ENCODE peak calls at places on chromosomes 4 and X, in six cellular contexts. M is GM12878, E is H1, P is K562, X is GM12891, Y is HepG2. S is an unnamed sample.

GRCh38 chrX:44580466-44580865 is 37.8 kb upstream of the FUNDC1 start:
- DNase-seq in P (no peak), E (no peak), X (no peak), M (no peak), Y (no peak), S (no peak)

GRCh38 chr4:5874811-5875465 is 17.9 kb downstream of the CRMP1 start:
- DNase-seq in P (no peak), E (no peak), Y (no peak), X (no peak), M (no peak), S (no peak)

GRCh38 chrX:1484638-1485019 is 31.9 kb upstream of the ASMTL start:
- DNase-seq in Y (no peak), P (no peak), X (no peak), M (no peak), E (no peak), S (no peak)

GRCh38 chr4:70932984-70933383 is 30.8 kb downstream of the MOB1B start:
- DNase-seq in M (no peak), E (no peak), P (no peak), Y (no peak), X (no peak), S (no peak)

GRCh38 chr4:76989391-76990061 is 40.0 kb downstream of the SEPTIN11 start:
- DNase-seq in M (no peak), Y (no peak), X (no peak), E (no peak), P (no peak), S (no peak)

GRCh38 chr4:18593297-18594002 is 571.9 kb upstream of the LCORL start:
- DNase-seq in P (peak; percentile 74), M (peak; percentile 7), X (peak; percentile 27), Y (peak; percentile 66), E (peak; percentile 56), S (peak; percentile 9)

GRCh38 chr4:15694431-15694830 is 8.4 kb upstream of the BST1 start:
- DNase-seq in X (no peak), M (no peak), E (no peak), P (no peak), Y (no peak), S (no peak)

GRCh38 chr4:144154044-144154443 is 13.5 kb upstream of the GYPA start:
- DNase-seq in Y (no peak), X (no peak), P (no peak), E (no peak), M (no peak), S (no peak)

GRCh38 chrX:45309096-45309495 is 108.4 kb upstream of the DIPK2B start:
- DNase-seq in M (no peak), E (no peak), P (no peak), Y (no peak), X (no peak), S (no peak)

GRCh38 chr4:139807483-139807882 is 141.9 kb downstream of the MGST2 start:
- DNase-seq in P (no peak), X (no peak), M (no peak), Y (no peak), E (no peak), S (no peak)

GRCh38 chr4:120839974-120840751 is 82.4 kb downstream of the PRDM5 start:
- DNase-seq in P (no peak), X (no peak), Y (no peak), M (no peak), E (no peak), S (no peak)

GRCh38 chrX:153464116-153464515 is 6.3 kb downstream of the HAUS7 start:
- DNase-seq in Y (no peak), M (no peak), P (no peak), X (no peak), E (no peak), S (no peak)

GRCh38 chrX:100194073-100194775 is 215.8 kb downstream of the PCDH19 start:
- DNase-seq in M (no peak), X (no peak), Y (no peak), P (no peak), E (no peak), S (no peak)

GRCh38 chr4:173014113-173014558 is 154.5 kb upstream of the GALNT7 start:
- DNase-seq in P (peak; percentile 39), E (peak; percentile 74), Y (no peak), M (no peak), X (no peak), S (no peak)

GRCh38 chr4:146029939-146030710 is 91.5 kb upstream of the ZNF827 start:
- DNase-seq in P (no peak), E (no peak), M (peak; percentile 48), X (no peak), Y (no peak), S (no peak)

GRCh38 chr4:25098964-25099843 is 61.0 kb downstream of the SEPSECS start:
- DNase-seq in E (no peak), X (no peak), P (peak; percentile 59), Y (no peak), M (no peak), S (no peak)

GRCh38 chr4:47531241-47531953 is 46.3 kb downstream of the ATP10D start:
- DNase-seq in M (peak; percentile 86), Y (peak; percentile 16), P (no peak), E (no peak), X (no peak), S (peak; percentile 6)

GRCh38 chr4:182918791-182919302 is 1.7 kb upstream of the DCTD start:
- DNase-seq in P (no peak), X (no peak), E (no peak), M (peak; percentile 40), Y (no peak), S (no peak)

GRCh38 chr4:1417522-1418390 is 11.5 kb upstream of the NKX1-1 start:
- DNase-seq in X (no peak), Y (peak; percentile 29), E (peak; percentile 42), P (no peak), M (no peak), S (no peak)

GRCh38 chr4:176492648-176493302 is 173.0 kb downstream of the SPCS3 start:
- DNase-seq in P (no peak), X (peak; percentile 8), M (peak; percentile 77), Y (no peak), E (no peak), S (no peak)

GRCh38 chr4:82555279-82555678 is 6.5 kb downstream of the TMEM150C start:
- DNase-seq in X (no peak), E (no peak), Y (no peak), M (no peak), P (no peak), S (no peak)

GRCh38 chr4:141347738-141348524 is 127.2 kb downstream of the ZNF330 start:
- DNase-seq in E (no peak), M (no peak), Y (no peak), P (no peak), X (no peak), S (no peak)

GRCh38 chr4:25487155-25487554 is 110.1 kb downstream of the ANAPC4 start:
- DNase-seq in X (no peak), P (no peak), M (no peak), E (no peak), Y (no peak), S (no peak)

GRCh38 chr4:143399113-143399949 is 62.7 kb downstream of the GAB1 start:
- DNase-seq in M (no peak), X (no peak), E (no peak), P (peak; percentile 61), Y (peak; percentile 39), S (no peak)

GRCh38 chr4:121164291-121164690 is at the start of gene TNIP3:
- DNase-seq in E (no peak), X (no peak), Y (no peak), P (no peak), M (no peak), S (no peak)

GRCh38 chr4:74016068-74016467 is 17.6 kb upstream of the CXCL5 start:
- DNase-seq in X (no peak), E (no peak), Y (no peak), M (no peak), P (no peak), S (no peak)

GRCh38 chr4:158769175-158769831 is 477 bp downstream of the FNIP2 start:
- DNase-seq in Y (no peak), M (no peak), E (peak; percentile 76), P (peak; percentile 45), X (peak; percentile 19), S (no peak)
- TF ChIP-seq POLR2A in Y (no peak), M (no peak), E (no peak), P (no peak), X (no peak), S (no peak)

GRCh38 chr4:157803441-157804168 is 369.2 kb downstream of the GASK1B start:
- DNase-seq in X (no peak), P (no peak), Y (no peak), E (no peak), M (no peak), S (no peak)
- TF ChIP-seq TAF1 in X (no peak), P (no peak), Y (no peak), E (no peak), M (no peak), S (no peak)

GRCh38 chr4:7872264-7872771 is 67.3 kb downstream of the AFAP1 start:
- DNase-seq in P (no peak), E (no peak), Y (no peak), X (no peak), M (no peak), S (no peak)
- TF ChIP-seq POLR2AphosphoS5 in P (no peak), E (no peak), Y (no peak), X (no peak), M (no peak), S (no peak)

GRCh38 chr4:153465922-153466636 is at the start of gene TMEM131L:
- DNase-seq in P (peak; percentile 94), M (no peak), Y (peak; percentile 29), X (peak; percentile 66), E (peak; percentile 82), S (peak; percentile 65)
- TF ChIP-seq POLR2A in P (peak; percentile 78), M (peak; percentile 93), Y (peak; percentile 53), X (peak; percentile 76), E (peak; percentile 85), S (peak; percentile 80)

DNA sequence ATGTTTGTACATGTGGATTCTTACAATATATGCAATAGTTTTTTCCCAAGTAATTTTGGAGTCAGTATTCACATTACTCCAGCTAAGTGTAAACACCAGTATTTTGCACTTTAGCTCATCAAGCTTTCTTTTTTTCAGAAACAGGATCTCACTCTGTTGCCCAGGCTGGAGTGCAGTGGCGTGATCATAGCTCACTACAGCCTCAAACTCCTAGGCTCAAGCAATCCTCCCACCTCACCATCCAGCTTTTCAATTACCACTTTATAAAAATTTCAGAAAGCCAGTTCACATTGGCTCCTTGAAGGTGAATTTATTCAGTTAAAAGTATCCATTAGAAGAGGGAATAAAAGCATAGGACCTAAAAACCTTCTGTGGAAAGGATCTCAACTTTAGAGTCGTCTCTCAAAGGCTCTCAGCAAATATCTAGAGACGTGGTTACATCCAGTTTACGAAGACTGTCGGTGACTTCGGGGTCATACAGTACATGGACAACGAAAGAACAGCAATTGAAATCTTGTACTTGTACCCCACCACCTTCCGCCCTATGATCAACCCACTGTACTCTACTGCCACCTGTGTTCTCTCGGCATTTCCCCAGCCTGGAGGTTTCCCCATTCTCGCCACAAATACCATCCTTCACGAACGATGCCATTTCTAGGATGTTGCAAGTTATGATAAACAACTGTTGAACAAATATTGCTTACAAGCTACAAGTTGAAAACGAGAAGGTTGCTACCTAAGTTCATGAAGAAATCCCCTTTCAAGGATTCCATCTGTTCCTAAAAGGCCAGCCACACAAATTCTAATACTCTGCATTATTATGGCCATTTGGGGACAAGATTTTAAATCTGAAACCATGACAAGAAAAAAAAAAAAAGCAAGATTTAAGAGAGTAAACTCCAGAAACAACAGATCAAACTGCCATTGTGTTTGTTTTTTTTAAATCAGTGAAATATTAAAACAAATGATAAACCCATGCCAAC is 1.8 kb downstream of the APBB2 start:
- DNase-seq in P (no peak), E (no peak), X (no peak), M (peak; percentile 70), Y (peak; percentile 64), S (no peak)
- TF ChIP-seq TAF1 in P (no peak), E (no peak), X (no peak), M (no peak), Y (no peak), S (no peak)

S was measured in GM12892.